ENCODE peak calls at places on chromosomes 3 and 15, in four cellular contexts. Y is NCI-H1436, O is frontal cortex, U is activated T-cell treated with anti-CD3 and anti-CD28 coated beads for 1 hour. T is an unnamed sample.

GRCh38 chr3:194617827-194618226 is 15.4 kb downstream of the TMEM44 start:
- DNase-seq in O (no peak), Y (no peak), U (no peak), T (no peak)

GRCh38 chr3:4757949-4758855 is 221.0 kb upstream of the BHLHE40 start:
- DNase-seq in O (no peak), U (no peak), Y (no peak), T (no peak)

GRCh38 chr3:183247190-183247589 is 5.9 kb upstream of the B3GNT5 start:
- DNase-seq in O (no peak), Y (no peak), U (no peak), T (no peak)

GRCh38 chr3:81531846-81532245 is 229.6 kb downstream of the GBE1 start:
- DNase-seq in U (no peak), Y (no peak), O (no peak), T (no peak)

GRCh38 chr15:26298666-26299065 is 435.5 kb upstream of the ATP10A start:
- DNase-seq in O (no peak), Y (no peak), U (no peak), T (no peak)

GRCh38 chr3:115347737-115348136 is 200.6 kb upstream of the ZBTB20 start:
- DNase-seq in U (no peak), Y (no peak), O (no peak), T (no peak)

GRCh38 chr15:74808073-74808839 is 4.4 kb upstream of the LMAN1L start:
- DNase-seq in O (no peak), Y (no peak), U (no peak), T (no peak)

GRCh38 chr15:38252481-38253311 is at the start of gene SPRED1:
- DNase-seq in O (peak; percentile 44), Y (no peak), U (peak; percentile 4), T (peak; percentile 1)

GRCh38 chr3:41833628-41834027 is 128.3 kb downstream of the ULK4 start:
- DNase-seq in U (no peak), O (no peak), Y (no peak), T (no peak)

GRCh38 chr3:120198305-120198878 is 86.6 kb downstream of the GPR156 start:
- DNase-seq in O (peak; percentile 14), Y (no peak), U (no peak), T (no peak)

GRCh38 chr3:196889844-196890243 is 22.1 kb downstream of the SENP5 start:
- DNase-seq in O (no peak), U (no peak), Y (no peak), T (no peak)

GRCh38 chr15:63701365-63701764 is 104.2 kb downstream of the FBXL22 start:
- DNase-seq in Y (no peak), U (no peak), O (no peak), T (no peak)

GRCh38 chr3:32109256-32109655 is 2.8 kb downstream of the GPD1L start:
- DNase-seq in U (no peak), Y (no peak), O (peak; percentile 29), T (no peak)

GRCh38 chr3:48180530-48181253 is 7.5 kb downstream of the CDC25A start:
- DNase-seq in Y (no peak), O (no peak), U (no peak), T (no peak)

GRCh38 chr3:49198611-49199230 is 27.3 kb downstream of the KLHDC8B start:
- DNase-seq in Y (no peak), O (no peak), U (no peak), T (no peak)

GRCh38 chr3:116190095-116190494 is 255.2 kb downstream of the LSAMP start:
- DNase-seq in Y (no peak), O (no peak), U (no peak), T (no peak)

GRCh38 chr3:55756976-55757375 is 269.9 kb upstream of the WNT5A start:
- DNase-seq in Y (no peak), O (no peak), U (no peak), T (no peak)

GRCh38 chr3:36075491-36075890 is 304.8 kb upstream of the STAC start:
- DNase-seq in Y (no peak), U (no peak), O (no peak), T (no peak)

GRCh38 chr15:57570994-57571393 is 20.7 kb upstream of the MYZAP start:
- DNase-seq in Y (no peak), U (no peak), O (no peak), T (no peak)